ENCODE peak calls at places on chromosome 10, in six cellular contexts. One of them, this sample, is unnamed. For H3K79me2, the result is how much of the 10 kb centered on the place peaks cover.

GRCh38 chr10:7406712-7407333 is 4.0 kb downstream of the SFMBT2 start:
- DNase-seq in GM23338: peak
- DNase-seq in neural progenitor cell: peak
- DNase-seq in osteoblast: no peak
- DNase-seq in hepatocyte: peak
- DNase-seq in SK-N-SH: no peak
- DNase-seq in this sample: no peak

GRCh38 chr10:70805619-70806215 is 10.0 kb upstream of the SGPL1 start:
- DNase-seq in GM23338: no peak
- DNase-seq in neural progenitor cell: no peak
- DNase-seq in osteoblast: no peak
- DNase-seq in hepatocyte: no peak
- DNase-seq in SK-N-SH: no peak
- DNase-seq in this sample: no peak

GRCh38 chr10:35641430-35642015 is 573 bp downstream of the FZD8 start:
- DNase-seq in GM23338: peak
- DNase-seq in neural progenitor cell: peak
- DNase-seq in osteoblast: peak
- DNase-seq in hepatocyte: peak
- DNase-seq in SK-N-SH: peak
- DNase-seq in this sample: no peak

GRCh38 chr10:131207176-131207575 is 104.3 kb downstream of the TCERG1L start:
- DNase-seq in GM23338: no peak
- DNase-seq in neural progenitor cell: no peak
- DNase-seq in osteoblast: no peak
- DNase-seq in hepatocyte: no peak
- DNase-seq in SK-N-SH: no peak
- DNase-seq in this sample: no peak

GRCh38 chr10:76582536-76582935 is 1055.1 kb downstream of the KCNMA1 start:
- DNase-seq in GM23338: no peak
- DNase-seq in neural progenitor cell: no peak
- DNase-seq in osteoblast: peak
- DNase-seq in hepatocyte: no peak
- DNase-seq in SK-N-SH: no peak
- DNase-seq in this sample: no peak

GRCh38 chr10:128047337-128047736 is 78.9 kb downstream of the MKI67 start:
- DNase-seq in GM23338: peak
- DNase-seq in neural progenitor cell: peak
- DNase-seq in osteoblast: peak
- DNase-seq in hepatocyte: peak
- DNase-seq in SK-N-SH: no peak
- DNase-seq in this sample: peak

GRCh38 chr10:90856261-90856660 is 1.6 kb downstream of the HTR7 start:
- DNase-seq in GM23338: peak
- DNase-seq in neural progenitor cell: no peak
- DNase-seq in osteoblast: peak
- DNase-seq in hepatocyte: no peak
- DNase-seq in SK-N-SH: no peak
- DNase-seq in this sample: peak

GRCh38 chr10:132388901-132389630 is 7.9 kb upstream of the PWWP2B start:
- DNase-seq in GM23338: peak
- DNase-seq in neural progenitor cell: peak
- DNase-seq in osteoblast: peak
- DNase-seq in hepatocyte: no peak
- DNase-seq in SK-N-SH: no peak
- DNase-seq in this sample: no peak

GRCh38 chr10:101292194-101293006 is 61.6 kb upstream of the BTRC start:
- DNase-seq in GM23338: peak
- DNase-seq in neural progenitor cell: peak
- DNase-seq in osteoblast: peak
- DNase-seq in hepatocyte: peak
- DNase-seq in SK-N-SH: peak
- DNase-seq in this sample: no peak

GRCh38 chr10:128062837-128063563 is 63.2 kb downstream of the MKI67 start:
- DNase-seq in GM23338: no peak
- DNase-seq in neural progenitor cell: no peak
- DNase-seq in osteoblast: peak
- DNase-seq in hepatocyte: no peak
- DNase-seq in SK-N-SH: no peak
- DNase-seq in this sample: no peak

GRCh38 chr10:52129410-52130178 is 184.5 kb upstream of the DKK1 start:
- DNase-seq in GM23338: no peak
- DNase-seq in neural progenitor cell: no peak
- DNase-seq in osteoblast: no peak
- DNase-seq in hepatocyte: no peak
- DNase-seq in SK-N-SH: no peak
- DNase-seq in this sample: no peak

GRCh38 chr10:25682203-25682950 is 251.7 kb upstream of the MYO3A start:
- DNase-seq in GM23338: peak
- DNase-seq in neural progenitor cell: peak
- DNase-seq in osteoblast: no peak
- DNase-seq in hepatocyte: peak
- DNase-seq in SK-N-SH: peak
- DNase-seq in this sample: peak

GRCh38 chr10:52874541-52874940 is 102.0 kb upstream of the MBL2 start:
- DNase-seq in GM23338: no peak
- DNase-seq in neural progenitor cell: no peak
- DNase-seq in osteoblast: no peak
- DNase-seq in hepatocyte: no peak
- DNase-seq in SK-N-SH: no peak
- DNase-seq in this sample: no peak

GRCh38 chr10:69766161-69766910 is 35.4 kb upstream of the COL13A1 start:
- DNase-seq in GM23338: no peak
- DNase-seq in neural progenitor cell: no peak
- DNase-seq in osteoblast: peak
- DNase-seq in hepatocyte: peak
- DNase-seq in SK-N-SH: peak
- DNase-seq in this sample: no peak

GRCh38 chr10:93916257-93917063 is 22.7 kb downstream of the SLC35G1 start:
- DNase-seq in GM23338: peak
- DNase-seq in neural progenitor cell: peak
- DNase-seq in osteoblast: no peak
- DNase-seq in hepatocyte: peak
- DNase-seq in SK-N-SH: peak
- DNase-seq in this sample: peak

GRCh38 chr10:16481052-16481728 is 40.5 kb downstream of the C1QL3 start:
- DNase-seq in GM23338: no peak
- DNase-seq in neural progenitor cell: no peak
- DNase-seq in osteoblast: no peak
- DNase-seq in hepatocyte: no peak
- DNase-seq in SK-N-SH: no peak
- DNase-seq in this sample: no peak

GRCh38 chr10:88281592-88282268 is 301.4 kb downstream of the RNLS start:
- DNase-seq in GM23338: no peak
- DNase-seq in neural progenitor cell: no peak
- DNase-seq in osteoblast: peak
- DNase-seq in hepatocyte: no peak
- DNase-seq in SK-N-SH: no peak
- DNase-seq in this sample: peak

GRCh38 chr10:114566064-114566463 is 92.0 kb downstream of the ABLIM1 start:
- DNase-seq in GM23338: no peak
- DNase-seq in neural progenitor cell: no peak
- DNase-seq in osteoblast: peak
- DNase-seq in hepatocyte: no peak
- DNase-seq in SK-N-SH: no peak
- DNase-seq in this sample: no peak

GRCh38 chr10:97511711-97512445 is 13.2 kb downstream of the UBTD1 start:
- DNase-seq in GM23338: no peak
- DNase-seq in neural progenitor cell: no peak
- DNase-seq in osteoblast: peak
- DNase-seq in hepatocyte: no peak
- DNase-seq in SK-N-SH: no peak
- DNase-seq in this sample: no peak

GRCh38 chr10:88152720-88153119 is 289.3 kb downstream of the PTEN start:
- DNase-seq in GM23338: no peak
- DNase-seq in neural progenitor cell: no peak
- DNase-seq in osteoblast: peak
- DNase-seq in hepatocyte: peak
- DNase-seq in SK-N-SH: peak
- DNase-seq in this sample: peak

GRCh38 chr10:24951201-24952145 is 933 bp downstream of the PRTFDC1 start:
- DNase-seq in GM23338: peak
- DNase-seq in neural progenitor cell: peak
- DNase-seq in osteoblast: peak
- DNase-seq in hepatocyte: peak
- DNase-seq in SK-N-SH: peak
- DNase-seq in this sample: no peak

GRCh38 chr10:35460852-35461460 is 124.6 kb downstream of the CCNY start:
- DNase-seq in GM23338: no peak
- DNase-seq in neural progenitor cell: no peak
- DNase-seq in osteoblast: no peak
- DNase-seq in hepatocyte: no peak
- DNase-seq in SK-N-SH: no peak
- DNase-seq in this sample: no peak

GRCh38 chr10:132774905-132775863 is 10.8 kb downstream of the NKX6-2 start:
- DNase-seq in GM23338: peak
- DNase-seq in neural progenitor cell: no peak
- DNase-seq in osteoblast: no peak
- DNase-seq in hepatocyte: peak
- DNase-seq in SK-N-SH: no peak
- DNase-seq in this sample: no peak

GRCh38 chr10:104254493-104255243 is at the start of gene GSTO1:
- DNase-seq in GM23338: peak
- DNase-seq in neural progenitor cell: peak
- DNase-seq in osteoblast: peak
- DNase-seq in hepatocyte: peak
- DNase-seq in SK-N-SH: peak
- DNase-seq in this sample: peak

GRCh38 chr10:104256335-104257080 is 1.8 kb downstream of the GSTO1 start:
- DNase-seq in GM23338: no peak
- DNase-seq in neural progenitor cell: no peak
- DNase-seq in osteoblast: no peak
- DNase-seq in hepatocyte: no peak
- DNase-seq in SK-N-SH: peak
- DNase-seq in this sample: peak

GRCh38 chr10:104257235-104257634 is 2.5 kb downstream of the GSTO1 start:
- DNase-seq in GM23338: no peak
- DNase-seq in neural progenitor cell: no peak
- DNase-seq in osteoblast: no peak
- DNase-seq in hepatocyte: no peak
- DNase-seq in SK-N-SH: no peak
- DNase-seq in this sample: peak

GRCh38 chr10:104253576-104254410 is 899 bp upstream of the GSTO1 start:
- DNase-seq in GM23338: peak
- DNase-seq in neural progenitor cell: no peak
- DNase-seq in osteoblast: no peak
- DNase-seq in hepatocyte: no peak
- DNase-seq in SK-N-SH: no peak
- DNase-seq in this sample: no peak

DNA sequence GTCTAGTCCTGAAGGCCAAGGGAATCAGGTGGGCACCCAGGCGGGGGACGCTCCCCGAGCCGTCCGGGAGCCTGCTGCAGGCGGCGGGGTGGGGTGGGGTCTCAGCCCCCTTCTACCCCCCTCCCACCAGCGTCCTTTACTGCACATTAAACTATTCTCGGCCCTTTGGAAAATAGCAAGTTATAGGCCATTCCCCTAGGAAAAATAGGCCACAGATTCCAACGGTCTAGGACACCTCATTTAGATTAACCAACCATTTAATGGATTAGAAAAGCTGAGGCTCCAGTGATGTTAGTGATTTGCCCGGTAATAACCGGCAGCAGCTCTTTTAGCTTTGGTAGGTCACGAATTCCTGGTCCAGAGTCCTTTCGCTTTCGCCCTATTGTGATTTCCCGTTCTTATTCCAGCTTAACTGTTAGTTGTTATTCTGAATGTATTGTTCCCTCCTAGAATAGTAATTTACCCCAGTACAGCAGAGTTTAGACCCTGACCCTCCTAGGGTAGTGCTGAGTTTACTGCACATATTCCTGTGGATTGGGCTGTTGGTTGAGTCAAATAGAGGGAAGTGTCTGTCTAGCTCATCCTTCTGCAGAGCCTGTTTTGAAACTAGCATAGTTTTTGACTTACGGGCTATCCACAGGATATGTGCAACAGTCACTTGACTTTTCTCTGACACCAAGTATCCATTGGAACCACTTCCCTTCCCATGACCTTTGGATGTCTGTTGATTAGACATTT is 721 bp downstream of the GSTO1 start:
- DNase-seq in GM23338: peak
- DNase-seq in neural progenitor cell: peak
- DNase-seq in osteoblast: peak
- DNase-seq in hepatocyte: peak
- DNase-seq in SK-N-SH: peak
- DNase-seq in this sample: peak
- H3K79me2 ChIP-seq in GM23338: under half
- H3K79me2 ChIP-seq in neural progenitor cell: under half
- H3K79me2 ChIP-seq in osteoblast: half or more
- H3K79me2 ChIP-seq in hepatocyte: under half
- H3K79me2 ChIP-seq in SK-N-SH: half or more
- H3K79me2 ChIP-seq in this sample: half or more

DNA sequence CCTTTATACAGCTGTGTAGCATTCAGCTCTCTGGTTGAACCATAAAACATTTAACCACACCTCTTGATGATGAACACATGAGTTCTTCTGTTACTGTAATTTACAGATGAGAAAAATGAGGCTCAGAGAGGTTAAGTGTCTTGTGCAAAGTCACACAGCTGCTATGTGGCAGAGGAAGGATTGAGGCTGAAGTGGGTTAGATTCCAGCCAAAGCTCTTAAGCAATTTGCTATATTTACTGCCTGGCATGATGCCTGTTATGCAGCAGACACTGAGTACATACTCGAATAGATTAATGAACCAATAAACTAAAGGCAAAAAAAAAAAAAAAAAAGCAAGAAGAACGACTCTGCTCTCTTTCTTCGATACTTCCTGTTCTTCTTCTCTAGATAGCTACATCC is 35.7 kb downstream of the GFRA1 start:
- DNase-seq in GM23338: no peak
- DNase-seq in neural progenitor cell: no peak
- DNase-seq in osteoblast: no peak
- DNase-seq in hepatocyte: no peak
- DNase-seq in SK-N-SH: no peak
- DNase-seq in this sample: no peak
- H3K79me2 ChIP-seq in GM23338: under half
- H3K79me2 ChIP-seq in neural progenitor cell: under half
- H3K79me2 ChIP-seq in osteoblast: under half
- H3K79me2 ChIP-seq in hepatocyte: under half
- H3K79me2 ChIP-seq in SK-N-SH: under half
- H3K79me2 ChIP-seq in this sample: under half

GRCh38 chr10:594584-595270 is 94.7 kb downstream of the DIP2C start:
- DNase-seq in GM23338: no peak
- DNase-seq in neural progenitor cell: no peak
- DNase-seq in osteoblast: peak
- DNase-seq in hepatocyte: no peak
- DNase-seq in SK-N-SH: no peak
- DNase-seq in this sample: no peak
- H3K79me2 ChIP-seq in GM23338: under half
- H3K79me2 ChIP-seq in neural progenitor cell: half or more
- H3K79me2 ChIP-seq in osteoblast: half or more
- H3K79me2 ChIP-seq in hepatocyte: half or more
- H3K79me2 ChIP-seq in SK-N-SH: half or more
- H3K79me2 ChIP-seq in this sample: under half

DNA sequence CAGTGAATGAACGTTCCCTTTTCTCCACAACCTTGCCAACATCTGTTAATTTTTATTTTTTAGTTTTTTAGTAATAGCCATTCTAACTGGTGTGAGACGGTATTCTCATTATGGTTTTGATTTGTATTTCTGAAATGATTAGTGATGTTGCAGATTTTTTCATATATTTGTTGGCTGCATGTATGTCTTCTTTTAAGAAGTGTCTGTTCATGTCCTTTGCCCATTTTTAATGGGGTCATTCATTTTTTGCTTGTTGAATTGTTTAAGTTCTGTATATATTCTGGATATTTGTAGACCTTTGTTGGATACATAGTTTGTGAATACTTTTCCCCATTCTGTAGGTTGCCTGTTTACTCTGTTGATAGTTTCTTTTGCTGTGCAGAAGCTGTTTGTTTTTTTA is 73.9 kb upstream of the MSRB2 start:
- DNase-seq in GM23338: no peak
- DNase-seq in neural progenitor cell: no peak
- DNase-seq in osteoblast: no peak
- DNase-seq in hepatocyte: no peak
- DNase-seq in SK-N-SH: no peak
- DNase-seq in this sample: no peak
- H3K79me2 ChIP-seq in GM23338: under half
- H3K79me2 ChIP-seq in neural progenitor cell: under half
- H3K79me2 ChIP-seq in osteoblast: under half
- H3K79me2 ChIP-seq in hepatocyte: under half
- H3K79me2 ChIP-seq in SK-N-SH: under half
- H3K79me2 ChIP-seq in this sample: under half

This sample was measured in mammary epithelial cell.